ENCODE peak calls at places on chromosomes 6 and 20, in eight cellular contexts. H is T-helper 1 cell; M is GM04504; P is OCI-LY7; S is naive thymus-derived CD8-positive, alpha-beta T cell; C is activated T-helper 1 cell treated with anti-CD3 and anti-CD28 coated beads, Interleukin-12 subunit alpha, Interleukin-12 subunit beta, Interleukin-2, Interleukin-4 antibody, amounts not matched to agents 30 ng/mL and 10 ng/mL and 1 ng/mL, durations not matched to agents 14 hours and 24 hours and 36 hours; E is right lobe of liver; V is GM23248. O is an unnamed sample.

GRCh38 chr6:47106721-47107197 is 64.6 kb upstream of the ADGRF1 start:
- DNase-seq in H (no peak), M (no peak), P (no peak), S (no peak), C (no peak), E (no peak), V (no peak), O (no peak)

GRCh38 chr20:43749734-43750294 is 23.0 kb upstream of the GTSF1L start:
- DNase-seq in H (peak), M (no peak), P (peak), S (peak), C (peak), E (peak), V (peak), O (peak)

GRCh38 chr20:37841389-37841788 is 61.5 kb upstream of the VSTM2L start:
- DNase-seq in H (no peak), M (no peak), P (no peak), S (no peak), C (no peak), E (no peak), V (no peak), O (no peak)

GRCh38 chr20:60395993-60396392 is 437.8 kb downstream of the CDH26 start:
- DNase-seq in H (no peak), M (no peak), P (no peak), S (no peak), C (no peak), E (no peak), V (no peak), O (no peak)

GRCh38 chr20:35146299-35146921 is 726 bp downstream of the EDEM2 start:
- DNase-seq in H (no peak), M (no peak), P (peak), S (no peak), C (no peak), E (peak), V (peak), O (no peak)

GRCh38 chr6:99132026-99132425 is 184.3 kb upstream of the FBXL4 start:
- DNase-seq in H (no peak), M (no peak), P (no peak), S (no peak), C (no peak), E (no peak), V (no peak), O (no peak)

GRCh38 chr6:130647221-130647620 is 180.0 kb upstream of the SMLR1 start:
- DNase-seq in H (no peak), M (no peak), P (no peak), S (no peak), C (no peak), E (no peak), V (no peak), O (no peak)

GRCh38 chr6:37525460-37526357 is 26.0 kb upstream of the CCDC167 start:
- DNase-seq in H (no peak), M (no peak), P (no peak), S (no peak), C (no peak), E (no peak), V (peak), O (no peak)

GRCh38 chr6:159633196-159633595 is 59.8 kb downstream of the SOD2 start:
- DNase-seq in H (no peak), M (no peak), P (peak), S (no peak), C (no peak), E (no peak), V (peak), O (peak)

GRCh38 chr6:168452685-168453377 is 11.8 kb downstream of the SMOC2 start:
- DNase-seq in H (no peak), M (no peak), P (no peak), S (no peak), C (no peak), E (no peak), V (no peak), O (no peak)

GRCh38 chr6:40427196-40427595 is 160.0 kb downstream of the LRFN2 start:
- DNase-seq in H (no peak), M (no peak), P (no peak), S (no peak), C (no peak), E (no peak), V (peak), O (no peak)

GRCh38 chr20:10288421-10288820 is 69.8 kb downstream of the SNAP25 start:
- DNase-seq in H (no peak), M (no peak), P (no peak), S (no peak), C (no peak), E (no peak), V (no peak), O (no peak)

GRCh38 chr20:16028923-16029322 is 544.3 kb downstream of the KIF16B start:
- DNase-seq in H (no peak), M (no peak), P (no peak), S (no peak), C (no peak), E (no peak), V (no peak), O (no peak)

GRCh38 chr6:125421853-125422252 is 120.1 kb upstream of the HDDC2 start:
- DNase-seq in H (no peak), M (no peak), P (no peak), S (no peak), C (no peak), E (no peak), V (peak), O (no peak)

GRCh38 chr20:10454135-10454750 is 19.1 kb downstream of the SLX4IP start:
- DNase-seq in H (no peak), M (no peak), P (no peak), S (no peak), C (no peak), E (no peak), V (no peak), O (no peak)

GRCh38 chr6:28543671-28544131 is 18.0 kb downstream of the GPX5 start:
- DNase-seq in H (no peak), M (no peak), P (no peak), S (peak), C (no peak), E (no peak), V (peak), O (no peak)

GRCh38 chr6:144063744-144064401 is 31.5 kb downstream of the SF3B5 start:
- DNase-seq in H (peak), M (no peak), P (peak), S (peak), C (peak), E (peak), V (peak), O (peak)

GRCh38 chr6:152605342-152605741 is 31.8 kb downstream of the SYNE1 start:
- DNase-seq in H (no peak), M (no peak), P (no peak), S (no peak), C (no peak), E (no peak), V (peak), O (no peak)

GRCh38 chr6:168021581-168021980 is 24.1 kb downstream of the KIF25 start:
- DNase-seq in H (no peak), M (no peak), P (no peak), S (no peak), C (no peak), E (no peak), V (no peak), O (no peak)

GRCh38 chr6:2818593-2818992 is 23.1 kb downstream of the SERPINB1 start:
- DNase-seq in H (no peak), M (no peak), P (no peak), S (no peak), C (no peak), E (no peak), V (peak), O (no peak)

GRCh38 chr6:168536196-168536595 is 95.2 kb downstream of the SMOC2 start:
- DNase-seq in H (no peak), M (no peak), P (no peak), S (no peak), C (no peak), E (no peak), V (no peak), O (no peak)

GRCh38 chr6:153814136-153814535 is 224.9 kb upstream of the OPRM1 start:
- DNase-seq in H (no peak), M (no peak), P (no peak), S (no peak), C (no peak), E (no peak), V (no peak), O (no peak)

O was measured in T-helper 2 cell.